ENCODE peak calls at places on chromosomes 12 and 14, in four cellular contexts. One of them, this sample, is unnamed.

GRCh38 chr14:59103396-59103795 is 85.1 kb upstream of the DAAM1 start:
- DNase-seq in stomach: no peak
- DNase-seq in left ventricle myocardium inferior: no peak
- DNase-seq in Peyer's patch: no peak
- DNase-seq in this sample: no peak

GRCh38 chr12:112937741-112938719 is at the start of gene OAS3:
- DNase-seq in stomach: peak; percentile 89
- DNase-seq in Peyer's patch: peak; percentile 91
- DNase-seq in left ventricle myocardium inferior: peak; percentile 88
- DNase-seq in this sample: peak; percentile 55

GRCh38 chr14:67515386-67516079 is 17.6 kb upstream of the PLEKHH1 start:
- DNase-seq in stomach: peak; percentile 29
- DNase-seq in left ventricle myocardium inferior: no peak
- DNase-seq in Peyer's patch: no peak
- DNase-seq in this sample: peak; percentile 48

GRCh38 chr12:58067610-58068387 is 126.4 kb downstream of the ATP23 start:
- DNase-seq in left ventricle myocardium inferior: no peak
- DNase-seq in stomach: no peak
- DNase-seq in Peyer's patch: no peak
- DNase-seq in this sample: no peak

GRCh38 chr14:26730929-26731618 is 133.2 kb upstream of the NOVA1 start:
- DNase-seq in left ventricle myocardium inferior: no peak
- DNase-seq in Peyer's patch: no peak
- DNase-seq in stomach: no peak
- DNase-seq in this sample: no peak

GRCh38 chr12:64696065-64696741 is 63.0 kb downstream of the GNS start:
- DNase-seq in Peyer's patch: no peak
- DNase-seq in left ventricle myocardium inferior: no peak
- DNase-seq in stomach: no peak
- DNase-seq in this sample: no peak

GRCh38 chr12:82412246-82412645 is 53.9 kb downstream of the METTL25 start:
- DNase-seq in stomach: no peak
- DNase-seq in left ventricle myocardium inferior: no peak
- DNase-seq in Peyer's patch: no peak
- DNase-seq in this sample: no peak

GRCh38 chr14:36627981-36628380 is 33.7 kb upstream of the PAX9 start:
- DNase-seq in Peyer's patch: no peak
- DNase-seq in stomach: no peak
- DNase-seq in left ventricle myocardium inferior: no peak
- DNase-seq in this sample: no peak

GRCh38 chr12:23906329-23906728 is 43.1 kb downstream of the SOX5 start:
- DNase-seq in left ventricle myocardium inferior: no peak
- DNase-seq in stomach: no peak
- DNase-seq in Peyer's patch: no peak
- DNase-seq in this sample: no peak

GRCh38 chr12:105928436-105928835 is 210.3 kb downstream of the NUAK1 start:
- DNase-seq in stomach: peak; percentile 45
- DNase-seq in Peyer's patch: no peak
- DNase-seq in left ventricle myocardium inferior: no peak
- DNase-seq in this sample: no peak

DNA sequence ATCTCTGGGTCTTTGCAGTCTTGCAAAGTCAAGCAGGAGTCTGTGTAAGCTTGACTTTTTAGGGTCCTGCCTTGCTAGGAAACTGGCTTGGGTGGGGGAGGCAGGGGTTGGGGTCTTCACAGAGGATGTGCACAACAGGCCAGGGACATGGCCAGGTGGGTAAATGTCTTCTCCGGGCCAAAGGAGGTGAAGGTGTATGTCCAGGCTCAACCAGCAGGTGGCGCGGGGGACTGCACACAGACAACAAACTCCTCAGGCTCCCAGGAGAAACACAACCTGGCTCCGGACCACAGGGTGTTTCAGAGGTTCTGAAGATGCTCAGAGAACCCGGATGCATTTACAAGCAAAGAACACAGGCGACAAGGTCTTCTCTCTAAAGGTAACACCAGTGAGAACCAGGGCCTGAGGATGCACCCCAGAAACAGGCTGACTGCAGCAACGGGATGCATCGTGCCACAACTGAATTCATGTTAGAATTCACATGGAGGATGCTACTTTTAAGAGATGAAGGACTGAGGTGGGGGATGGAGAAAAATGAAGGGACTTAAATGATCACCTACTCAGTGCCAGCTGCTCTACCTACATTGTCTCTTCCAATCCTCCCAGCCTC is 56.0 kb downstream of the PLEKHG3 start:
- DNase-seq in left ventricle myocardium inferior: no peak
- DNase-seq in stomach: peak; percentile 70
- DNase-seq in Peyer's patch: peak; percentile 81
- DNase-seq in this sample: peak; percentile 31
- TF ChIP-seq CTCF in left ventricle myocardium inferior: peak; percentile 69
- TF ChIP-seq CTCF in stomach: peak; percentile 48
- TF ChIP-seq CTCF in Peyer's patch: peak; percentile 62
- TF ChIP-seq CTCF in this sample: no peak

DNA sequence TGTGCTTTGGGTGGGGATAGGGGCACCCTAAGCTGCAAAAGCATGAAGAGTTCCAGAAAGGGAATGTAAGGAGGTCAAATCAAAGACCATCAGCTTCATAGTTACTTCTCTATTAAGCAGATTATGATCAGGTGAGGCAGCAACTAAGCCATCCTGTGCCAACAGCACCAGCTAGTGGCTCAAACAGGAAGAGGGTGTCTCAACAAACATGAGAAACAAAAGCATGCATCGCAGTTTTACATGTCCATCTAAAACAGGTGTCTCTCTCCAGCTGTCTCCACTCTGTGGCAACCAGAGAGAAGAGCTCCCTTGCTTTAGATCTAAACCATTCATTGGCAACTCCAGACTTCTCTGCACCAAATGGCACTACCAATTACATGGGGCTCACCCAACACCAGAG is 52.9 kb downstream of the ACTN1 start:
- DNase-seq in left ventricle myocardium inferior: no peak
- DNase-seq in Peyer's patch: no peak
- DNase-seq in stomach: no peak
- DNase-seq in this sample: no peak
- TF ChIP-seq CTCF in left ventricle myocardium inferior: peak; percentile 16
- TF ChIP-seq CTCF in Peyer's patch: no peak
- TF ChIP-seq CTCF in stomach: no peak
- TF ChIP-seq CTCF in this sample: no peak

GRCh38 chr12:42916143-42916542 is 326.6 kb upstream of the PRICKLE1 start:
- DNase-seq in left ventricle myocardium inferior: no peak
- DNase-seq in Peyer's patch: no peak
- DNase-seq in stomach: no peak
- DNase-seq in this sample: no peak
- TF ChIP-seq CTCF in left ventricle myocardium inferior: no peak
- TF ChIP-seq CTCF in Peyer's patch: no peak
- TF ChIP-seq CTCF in stomach: no peak
- TF ChIP-seq CTCF in this sample: no peak

GRCh38 chr12:51924551-51925399 is 17.5 kb downstream of the ACVRL1 start:
- DNase-seq in Peyer's patch: peak; percentile 25
- DNase-seq in left ventricle myocardium inferior: no peak
- DNase-seq in stomach: no peak
- DNase-seq in this sample: no peak

GRCh38 chr12:51921017-51921725 is 13.9 kb downstream of the ACVRL1 start:
- DNase-seq in Peyer's patch: no peak
- DNase-seq in stomach: no peak
- DNase-seq in left ventricle myocardium inferior: no peak
- DNase-seq in this sample: no peak

GRCh38 chr12:51922146-51922545 is 14.8 kb downstream of the ACVRL1 start:
- DNase-seq in Peyer's patch: peak; percentile 38
- DNase-seq in left ventricle myocardium inferior: no peak
- DNase-seq in stomach: no peak
- DNase-seq in this sample: no peak

GRCh38 chr12:51923506-51924365 is 16.4 kb downstream of the ACVRL1 start:
- DNase-seq in Peyer's patch: peak; percentile 76
- DNase-seq in stomach: peak; percentile 61
- DNase-seq in left ventricle myocardium inferior: peak; percentile 76
- DNase-seq in this sample: peak; percentile 44

GRCh38 chr12:51922762-51923505 is 15.6 kb downstream of the ACVRL1 start:
- DNase-seq in stomach: peak; percentile 55
- DNase-seq in Peyer's patch: peak; percentile 70
- DNase-seq in left ventricle myocardium inferior: no peak
- DNase-seq in this sample: no peak
- TF ChIP-seq CTCF in stomach: no peak
- TF ChIP-seq CTCF in Peyer's patch: no peak
- TF ChIP-seq CTCF in left ventricle myocardium inferior: no peak
- TF ChIP-seq CTCF in this sample: no peak

DNA sequence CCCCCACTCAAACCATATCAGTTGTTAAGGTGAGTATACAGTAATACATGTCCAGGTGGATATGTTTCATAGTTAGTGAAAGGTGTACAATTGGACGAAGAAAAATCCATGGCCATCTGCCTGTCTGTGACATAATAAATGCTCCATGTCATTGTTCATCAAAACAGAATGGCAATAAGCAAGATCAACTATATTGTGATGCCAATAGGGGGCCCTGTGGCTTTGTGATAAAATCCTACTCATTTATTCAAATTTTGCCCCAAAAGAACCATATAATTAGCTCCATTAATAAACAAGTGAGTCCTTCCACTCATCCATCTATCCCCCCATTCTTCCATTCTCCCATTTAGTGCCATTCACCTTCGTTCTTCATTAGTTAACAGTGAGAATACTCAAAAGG is 102.0 kb downstream of the MGST1 start:
- DNase-seq in left ventricle myocardium inferior: no peak
- DNase-seq in stomach: no peak
- DNase-seq in Peyer's patch: no peak
- DNase-seq in this sample: no peak
- TF ChIP-seq CTCF in left ventricle myocardium inferior: no peak
- TF ChIP-seq CTCF in stomach: no peak
- TF ChIP-seq CTCF in Peyer's patch: no peak
- TF ChIP-seq CTCF in this sample: no peak

GRCh38 chr12:14984036-14984435 is 11.2 kb downstream of the PDE6H start:
- DNase-seq in left ventricle myocardium inferior: no peak
- DNase-seq in Peyer's patch: no peak
- DNase-seq in stomach: no peak
- DNase-seq in this sample: no peak

GRCh38 chr12:14988035-14988434 is 15.2 kb downstream of the PDE6H start:
- DNase-seq in stomach: no peak
- DNase-seq in left ventricle myocardium inferior: no peak
- DNase-seq in Peyer's patch: no peak
- DNase-seq in this sample: no peak

GRCh38 chr12:14989790-14990189 is 16.9 kb downstream of the PDE6H start:
- DNase-seq in left ventricle myocardium inferior: no peak
- DNase-seq in stomach: no peak
- DNase-seq in Peyer's patch: no peak
- DNase-seq in this sample: no peak

GRCh38 chr12:14982986-14983385 is 10.1 kb downstream of the PDE6H start:
- DNase-seq in left ventricle myocardium inferior: no peak
- DNase-seq in stomach: no peak
- DNase-seq in Peyer's patch: no peak
- DNase-seq in this sample: no peak

DNA sequence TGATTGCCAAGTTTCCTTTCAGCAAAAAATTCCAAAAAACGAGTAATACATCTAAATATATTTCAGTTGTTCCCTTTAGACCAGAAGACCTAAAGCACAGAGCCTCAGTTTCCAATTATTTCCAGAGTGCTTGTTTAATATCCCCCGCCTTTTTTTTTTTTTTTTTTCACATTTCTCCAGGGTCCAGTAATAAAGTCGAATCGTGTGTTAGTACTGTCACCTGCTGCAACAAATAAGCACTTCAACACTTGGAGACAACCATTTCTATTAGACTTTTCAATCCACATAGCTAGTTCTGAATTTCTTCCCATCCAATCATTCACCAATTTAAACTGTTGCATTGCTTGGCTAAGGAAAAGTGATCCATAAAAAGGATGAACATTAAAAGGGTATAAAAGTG is 13.6 kb downstream of the PDE6H start:
- DNase-seq in left ventricle myocardium inferior: no peak
- DNase-seq in stomach: no peak
- DNase-seq in Peyer's patch: no peak
- DNase-seq in this sample: no peak
- TF ChIP-seq CTCF in left ventricle myocardium inferior: peak; percentile 42
- TF ChIP-seq CTCF in stomach: no peak
- TF ChIP-seq CTCF in Peyer's patch: no peak
- TF ChIP-seq CTCF in this sample: no peak

GRCh38 chr12:93339695-93340094 is 38.0 kb upstream of the NUDT4 start:
- DNase-seq in Peyer's patch: no peak
- DNase-seq in stomach: no peak
- DNase-seq in left ventricle myocardium inferior: no peak
- DNase-seq in this sample: no peak

GRCh38 chr12:93335603-93336162 is 42.0 kb upstream of the NUDT4 start:
- DNase-seq in Peyer's patch: no peak
- DNase-seq in left ventricle myocardium inferior: no peak
- DNase-seq in stomach: no peak
- DNase-seq in this sample: no peak

GRCh38 chr12:93336344-93336743 is 41.4 kb upstream of the NUDT4 start:
- DNase-seq in Peyer's patch: no peak
- DNase-seq in stomach: no peak
- DNase-seq in left ventricle myocardium inferior: no peak
- DNase-seq in this sample: no peak

GRCh38 chr12:93333054-93333453 is 44.7 kb upstream of the NUDT4 start:
- DNase-seq in stomach: no peak
- DNase-seq in Peyer's patch: no peak
- DNase-seq in left ventricle myocardium inferior: no peak
- DNase-seq in this sample: no peak

DNA sequence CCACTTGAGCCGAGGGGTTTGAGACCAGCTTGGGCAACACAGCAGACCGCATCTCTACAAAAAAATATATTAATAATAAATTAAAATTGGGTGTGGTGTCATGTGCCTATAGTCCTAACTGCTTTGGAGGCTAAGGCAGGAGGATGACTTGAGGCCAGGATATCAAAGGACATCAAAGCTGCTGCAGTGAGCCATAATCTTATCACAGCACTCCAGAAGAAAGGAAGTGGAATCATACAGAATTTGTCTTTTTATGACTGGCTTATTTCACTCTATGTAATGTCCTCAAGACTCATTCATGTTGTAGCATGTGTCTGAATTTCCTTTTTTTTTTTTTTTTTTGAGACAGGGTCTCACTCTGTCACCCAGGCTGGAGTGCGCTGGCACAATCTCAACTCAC is 43.9 kb upstream of the NUDT4 start:
- DNase-seq in stomach: no peak
- DNase-seq in Peyer's patch: no peak
- DNase-seq in left ventricle myocardium inferior: no peak
- DNase-seq in this sample: no peak
- TF ChIP-seq CTCF in stomach: no peak
- TF ChIP-seq CTCF in Peyer's patch: no peak
- TF ChIP-seq CTCF in left ventricle myocardium inferior: no peak
- TF ChIP-seq CTCF in this sample: no peak

GRCh38 chr12:17503742-17504141 is 586.3 kb downstream of the RERGL start:
- DNase-seq in left ventricle myocardium inferior: no peak
- DNase-seq in Peyer's patch: no peak
- DNase-seq in stomach: no peak
- DNase-seq in this sample: no peak
- TF ChIP-seq CTCF in left ventricle myocardium inferior: no peak
- TF ChIP-seq CTCF in Peyer's patch: no peak
- TF ChIP-seq CTCF in stomach: no peak
- TF ChIP-seq CTCF in this sample: no peak

GRCh38 chr14:92613008-92613658 is 99.6 kb downstream of the RIN3 start:
- DNase-seq in left ventricle myocardium inferior: peak; percentile 33
- DNase-seq in stomach: no peak
- DNase-seq in Peyer's patch: peak; percentile 81
- DNase-seq in this sample: peak; percentile 58

GRCh38 chr14:92619671-92620437 is 106.3 kb downstream of the RIN3 start:
- DNase-seq in left ventricle myocardium inferior: no peak
- DNase-seq in Peyer's patch: no peak
- DNase-seq in stomach: no peak
- DNase-seq in this sample: no peak

GRCh38 chr14:92613681-92614260 is 100.2 kb downstream of the RIN3 start:
- DNase-seq in stomach: no peak
- DNase-seq in Peyer's patch: no peak
- DNase-seq in left ventricle myocardium inferior: no peak
- DNase-seq in this sample: no peak

GRCh38 chr14:92610849-92611271 is 97.3 kb downstream of the RIN3 start:
- DNase-seq in Peyer's patch: peak; percentile 71
- DNase-seq in left ventricle myocardium inferior: no peak
- DNase-seq in stomach: no peak
- DNase-seq in this sample: no peak

GRCh38 chr14:92615451-92615850 is 101.9 kb downstream of the RIN3 start:
- DNase-seq in Peyer's patch: peak; percentile 73
- DNase-seq in stomach: no peak
- DNase-seq in left ventricle myocardium inferior: no peak
- DNase-seq in this sample: peak; percentile 70
- TF ChIP-seq CTCF in Peyer's patch: no peak
- TF ChIP-seq CTCF in stomach: no peak
- TF ChIP-seq CTCF in left ventricle myocardium inferior: no peak
- TF ChIP-seq CTCF in this sample: no peak

This sample was measured in activated B cell treated with CpG ODN at 0.5 μM for 24 hours.